ENCODE peak calls at places on chromosomes 11 and 22, in eight cellular contexts. G, I, K, P, R, V, M and L are unnamed samples.

GRCh38 chr22:24503851-24504170 is 8.7 kb downstream of the UPB1 start:
- DNase-seq in V (no peak), P (no peak), I (no peak), K (no peak), G (no peak), R (no peak), M (no peak), L (no peak)

GRCh38 chr11:70478194-70478890 is 80.0 kb downstream of the CTTN start:
- DNase-seq in I (no peak), P (no peak), R (no peak), K (no peak), G (no peak), V (no peak), M (no peak), L (no peak)

GRCh38 chr22:46099740-46100139 is 50.6 kb upstream of the PPARA start:
- DNase-seq in P (no peak), V (no peak), K (no peak), M (no peak), R (no peak), I (no peak), G (no peak), L (no peak)

GRCh38 chr22:43289551-43289963 is 53.6 kb downstream of the SCUBE1 start:
- DNase-seq in V (no peak), I (no peak), G (no peak), P (no peak), K (no peak), R (no peak), M (no peak), L (no peak)

GRCh38 chr11:94800394-94800793 is 32.2 kb downstream of the AMOTL1 start:
- DNase-seq in V (no peak), P (no peak), G (no peak), I (peak; percentile 4), R (no peak), M (no peak), K (no peak), L (no peak)

GRCh38 chr11:83643115-83643514 is 356.9 kb upstream of the CCDC90B start:
- DNase-seq in I (no peak), R (no peak), P (no peak), K (no peak), M (no peak), V (no peak), G (no peak), L (no peak)

GRCh38 chr11:82004537-82005213 is 729.0 kb downstream of the FAM181B start:
- DNase-seq in V (no peak), K (no peak), M (no peak), G (no peak), R (no peak), I (no peak), P (peak; percentile 45), L (no peak)

GRCh38 chr11:112157274-112157766 is 6.6 kb downstream of the IL18 start:
- DNase-seq in V (no peak), I (no peak), R (no peak), M (no peak), P (peak; percentile 14), G (no peak), K (no peak), L (no peak)

GRCh38 chr11:1390603-1391164 is 950 bp downstream of the BRSK2 start:
- DNase-seq in I (peak; percentile 38), R (no peak), V (no peak), K (no peak), M (peak; percentile 33), G (no peak), P (no peak), L (no peak)

GRCh38 chr11:30774451-30774850 is 188.3 kb upstream of the MPPED2 start:
- DNase-seq in I (peak; percentile 34), R (peak; percentile 45), G (no peak), P (no peak), V (no peak), K (no peak), M (no peak), L (no peak)

GRCh38 chr22:40258463-40259046 is 80.8 kb downstream of the TNRC6B start:
- DNase-seq in P (no peak), M (no peak), K (no peak), I (no peak), V (no peak), R (no peak), G (no peak), L (no peak)

GRCh38 chr11:128715691-128716153 is 21.9 kb downstream of the FLI1 start:
- DNase-seq in M (no peak), K (no peak), G (no peak), R (no peak), I (no peak), V (no peak), P (no peak), L (peak; percentile 67)

GRCh38 chr22:37486224-37486845 is at the start of gene MFNG:
- DNase-seq in V (peak; percentile 15), R (peak; percentile 62), P (peak; percentile 77), G (peak; percentile 67), K (no peak), I (no peak), M (peak; percentile 76), L (peak; percentile 70)

GRCh38 chr11:27254744-27255446 is 108.1 kb downstream of the CCDC34 start:
- DNase-seq in P (no peak), G (no peak), R (no peak), V (no peak), I (no peak), M (no peak), K (no peak), L (no peak)

GRCh38 chr11:86592047-86592564 is 80.3 kb downstream of the ME3 start:
- DNase-seq in R (no peak), I (no peak), M (no peak), V (no peak), P (no peak), K (no peak), G (no peak), L (no peak)

GRCh38 chr11:100981196-100981824 is 148.3 kb downstream of the PGR start:
- DNase-seq in K (no peak), R (no peak), M (no peak), I (no peak), V (no peak), G (no peak), P (no peak), L (no peak)